ENCODE peak calls at places on chromosomes 6 and 20, in four cellular contexts. H is heart right ventricle, G is ovary, E is spleen. Y is an unnamed sample.

GRCh38 chr6:80543598-80544181 is 437.2 kb downstream of the BCKDHB start:
- DNase-seq in E (no peak), G (no peak), H (no peak), Y (peak; percentile 47)

GRCh38 chr6:21468487-21468886 is 125.1 kb upstream of the SOX4 start:
- DNase-seq in G (no peak), H (no peak), E (no peak), Y (no peak)

GRCh38 chr20:37759761-37760209 is 66.0 kb downstream of the CTNNBL1 start:
- DNase-seq in E (no peak), G (no peak), H (no peak), Y (no peak)

GRCh38 chr6:11876934-11877433 is 98.4 kb upstream of the ADTRP start:
- DNase-seq in G (no peak), H (no peak), E (no peak), Y (no peak)

GRCh38 chr6:3323696-3324261 is 65.0 kb downstream of the PSMG4 start:
- DNase-seq in H (no peak), G (no peak), E (peak; percentile 77), Y (no peak)

GRCh38 chr6:112936079-112936472 is 588.9 kb downstream of the RFPL4B start:
- DNase-seq in G (no peak), H (no peak), E (no peak), Y (no peak)

GRCh38 chr20:47741669-47742345 is 43.5 kb downstream of the SULF2 start:
- DNase-seq in E (no peak), G (no peak), H (no peak), Y (no peak)

GRCh38 chr6:133553652-133554051 is 312.5 kb downstream of the EYA4 start:
- DNase-seq in G (no peak), E (no peak), H (peak; percentile 47), Y (peak; percentile 53)

GRCh38 chr6:136405410-136406029 is 115.9 kb upstream of the BCLAF1 start:
- DNase-seq in G (no peak), E (no peak), H (no peak), Y (peak; percentile 40)

GRCh38 chr6:78999737-79000136 is 78.3 kb downstream of the PHIP start:
- DNase-seq in E (no peak), G (no peak), H (no peak), Y (no peak)

GRCh38 chr20:57633945-57634491 is 13.8 kb upstream of the ZBP1 start:
- DNase-seq in G (no peak), H (no peak), E (no peak), Y (no peak)

GRCh38 chr6:36676142-36677058 is 2.1 kb upstream of the CDKN1A start:
- DNase-seq in G (no peak), H (no peak), E (peak; percentile 43), Y (no peak)

GRCh38 chr20:25081065-25081729 is 744 bp downstream of the VSX1 start:
- DNase-seq in G (peak; percentile 61), E (peak; percentile 64), H (no peak), Y (no peak)

GRCh38 chr20:35523298-35523888 is 6.1 kb downstream of the C20orf173 start:
- DNase-seq in H (no peak), G (no peak), E (no peak), Y (peak; percentile 44)

GRCh38 chr6:125116710-125117109 is 36.9 kb upstream of the TPD52L1 start:
- DNase-seq in H (no peak), G (no peak), E (no peak), Y (no peak)

GRCh38 chr20:56540415-56540814 is 7.4 kb downstream of the FAM209B start:
- DNase-seq in H (no peak), G (no peak), E (no peak), Y (no peak)

GRCh38 chr20:17613328-17614175 is 43.7 kb downstream of the DSTN start:
- DNase-seq in H (no peak), E (no peak), G (no peak), Y (no peak)

GRCh38 chr6:1697688-1698351 is 88.1 kb downstream of the FOXC1 start:
- DNase-seq in G (no peak), E (no peak), H (no peak), Y (no peak)

GRCh38 chr20:309841-310644 is 12.7 kb downstream of the ZCCHC3 start:
- DNase-seq in E (peak; percentile 94), H (peak; percentile 99), G (peak; percentile 98), Y (peak; percentile 100)

GRCh38 chr6:72649032-72649984 is 27.4 kb downstream of the KCNQ5 start:
- DNase-seq in H (no peak), E (no peak), G (no peak), Y (peak; percentile 56)

GRCh38 chr6:47083586-47084047 is 41.5 kb upstream of the ADGRF1 start:
- DNase-seq in E (peak; percentile 82), G (peak; percentile 96), H (peak; percentile 91), Y (peak; percentile 60)

GRCh38 chr6:21132856-21133610 is 460.5 kb upstream of the SOX4 start:
- DNase-seq in G (no peak), E (no peak), H (no peak), Y (no peak)

GRCh38 chr6:157841211-157841840 is 18.3 kb downstream of the SNX9 start:
- DNase-seq in E (no peak), H (no peak), G (no peak), Y (no peak)

GRCh38 chr6:77089776-77090175 is 373.5 kb downstream of the HTR1B start:
- DNase-seq in H (no peak), G (no peak), E (no peak), Y (peak; percentile 37)

GRCh38 chr6:167855825-167856425 is 29.2 kb downstream of the AFDN start:
- DNase-seq in H (no peak), E (no peak), G (no peak), Y (peak; percentile 87)

GRCh38 chr20:49483706-49484101 is 1.2 kb upstream of the KCNB1 start:
- DNase-seq in G (no peak), E (no peak), H (no peak), Y (no peak)

GRCh38 chr6:69789573-69789972 is 7.2 kb downstream of the LMBRD1 start:
- DNase-seq in H (no peak), E (no peak), G (no peak), Y (no peak)

GRCh38 chr6:31794294-31794865 is 1.2 kb downstream of the VARS1 start:
- DNase-seq in H (no peak), G (no peak), E (no peak), Y (peak; percentile 62)

GRCh38 chr6:168165891-168166290 is 86.9 kb upstream of the FRMD1 start:
- DNase-seq in E (no peak), G (no peak), H (no peak), Y (no peak)

GRCh38 chr6:145141609-145142008 is 593.7 kb downstream of the EPM2A start:
- DNase-seq in G (no peak), E (no peak), H (no peak), Y (no peak)

GRCh38 chr6:97064578-97064977 is 140.1 kb downstream of the KLHL32 start:
- DNase-seq in G (no peak), H (no peak), E (no peak), Y (no peak)

GRCh38 chr20:40943591-40943990 is 85.0 kb upstream of the TOP1 start:
- DNase-seq in G (no peak), E (no peak), H (no peak), Y (no peak)

GRCh38 chr6:41644297-41644879 is 6.1 kb downstream of the MDFI start:
- DNase-seq in G (no peak), E (peak; percentile 67), H (no peak), Y (no peak)

GRCh38 chr20:46487628-46488027 is 25.7 kb downstream of the ZNF334 start:
- DNase-seq in E (no peak), G (no peak), H (no peak), Y (no peak)

GRCh38 chr6:154891901-154892300 is 103.2 kb upstream of the TIAM2 start:
- DNase-seq in G (no peak), E (no peak), H (no peak), Y (no peak)

GRCh38 chr6:163958646-163959045 is 544.1 kb downstream of the QKI start:
- DNase-seq in H (no peak), E (no peak), G (no peak), Y (no peak)

GRCh38 chr6:157569543-157569942 is 188.6 kb downstream of the ZDHHC14 start:
- DNase-seq in E (no peak), G (no peak), H (no peak), Y (no peak)

GRCh38 chr20:23614163-23614562 is 8.4 kb upstream of the CST9 start:
- DNase-seq in H (no peak), G (no peak), E (no peak), Y (no peak)

DNA sequence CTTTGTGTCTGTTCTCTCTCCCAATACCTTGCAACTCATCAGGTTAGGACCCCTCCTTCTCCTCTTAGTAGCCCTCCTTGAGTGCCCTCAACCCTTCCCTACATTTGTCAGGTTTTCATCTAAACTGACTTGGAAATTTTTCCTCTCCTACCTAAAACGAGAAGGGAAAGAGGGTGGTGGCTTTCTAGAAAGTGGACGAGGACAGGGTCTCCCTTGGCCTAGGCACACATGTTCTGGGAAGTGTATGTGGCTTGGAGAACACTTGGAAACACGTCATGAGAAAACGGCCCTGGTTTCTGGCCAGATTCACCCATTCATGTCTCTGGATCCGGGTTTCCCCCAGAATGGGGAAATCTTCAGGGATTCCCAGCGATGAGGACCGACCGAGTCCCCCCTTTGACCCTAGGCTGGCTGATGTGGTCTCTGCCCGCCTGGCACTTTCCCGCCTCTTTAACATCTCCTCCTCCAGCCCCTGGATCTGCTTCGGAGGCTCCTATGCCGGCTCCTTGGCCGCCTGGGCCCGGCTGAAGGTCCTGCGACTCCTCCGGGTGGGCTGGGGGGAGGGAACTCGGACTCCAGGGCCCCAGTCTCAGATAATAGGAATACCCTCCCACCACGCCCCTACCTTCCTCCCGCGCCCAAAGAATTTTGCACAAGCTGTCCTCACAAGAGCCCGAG is 2.9 kb downstream of the PRSS16 start:
- DNase-seq in E (no peak), H (no peak), G (no peak), Y (no peak)
- H3K4me3 ChIP-seq in E (peak overlapping the region; percentile 54), H (peak overlapping the region; percentile 40), G (peak overlapping the region; percentile 32), Y (no peak overlapping the region)

GRCh38 chr6:100724222-100724621 is 156.9 kb downstream of the ASCC3 start:
- DNase-seq in H (no peak), G (no peak), E (no peak), Y (no peak)
- TF ChIP-seq CTCF in H (no peak), G (no peak), E (no peak), Y (no peak)

DNA sequence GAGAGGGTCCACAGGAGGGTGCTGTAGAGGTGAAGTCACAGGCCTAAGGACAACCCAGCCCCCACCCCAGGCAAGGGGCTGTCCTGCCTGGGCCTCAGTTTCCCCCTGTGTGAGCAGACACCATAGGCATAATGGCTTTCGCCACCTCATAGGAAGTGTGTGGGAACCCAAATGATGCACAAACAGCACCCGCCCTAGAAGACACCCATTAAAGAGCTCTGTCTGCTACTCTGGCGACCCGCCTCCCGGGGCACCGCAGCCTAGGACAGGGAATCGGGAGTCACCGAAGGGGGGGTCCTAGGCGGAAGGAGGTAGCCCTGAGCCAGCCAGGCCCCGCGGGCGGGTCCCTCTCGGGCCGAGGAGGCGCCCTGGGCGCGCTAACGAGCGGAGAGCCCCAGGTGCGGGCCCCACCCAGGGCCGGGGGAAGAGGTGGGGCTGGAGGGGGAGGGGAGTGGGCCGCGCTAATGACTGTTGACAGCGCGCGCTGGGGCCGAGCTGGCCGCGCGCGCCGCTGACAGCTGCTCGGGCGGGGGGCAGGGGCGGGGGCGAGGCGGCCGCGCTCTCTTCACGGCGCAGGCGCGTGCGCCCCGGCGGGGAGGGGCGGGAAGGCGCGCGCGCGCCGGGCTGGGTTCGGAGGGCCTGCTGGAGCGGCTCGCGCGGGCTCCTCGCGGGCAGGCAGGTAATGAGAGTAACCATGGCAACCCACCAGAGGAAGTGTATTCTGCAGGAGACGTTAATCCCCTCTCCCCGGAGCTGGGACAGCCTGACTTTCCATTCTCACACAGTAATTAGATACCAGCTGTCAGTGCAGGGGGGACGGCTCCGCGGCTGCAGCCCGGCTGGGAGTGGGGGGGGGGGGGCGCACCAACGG is 48.9 kb downstream of the NOL4L start:
- DNase-seq in H (no peak), G (peak; percentile 56), E (peak; percentile 94), Y (no peak)
- H3K4me3 ChIP-seq in H (peak overlapping the region; percentile 58), G (peak overlapping the region; percentile 31), E (peak overlapping the region; percentile 44), Y (peak overlapping the region; percentile 50)

GRCh38 chr6:117711369-117711768 is 36.1 kb downstream of the NUS1 start:
- DNase-seq in E (no peak), G (no peak), H (no peak), Y (no peak)
- TF ChIP-seq CTCF in E (no peak), G (no peak), H (no peak), Y (no peak)

Y was measured in foreskin fibroblast.